ENCODE peak calls at places on chromosomes 4 and X, in six cellular contexts. F is H1, M is HCT116, E is GM23338, U is GM12878, O is HepG2. C is an unnamed sample.
A peak's percentile ranks its signal among the peaks of the same experiment; 100 is the strongest.

GRCh38 chrX:8272846-8273245 is 101.8 kb upstream of the VCX2 start:
- DNase-seq in F (no peak), M (no peak), E (no peak), U (no peak), O (no peak), C (no peak)

GRCh38 chrX:8868906-8869305 is 67.7 kb upstream of the FAM9A start:
- DNase-seq in F (no peak), M (no peak), E (no peak), U (no peak), O (no peak), C (peak; percentile 0)

GRCh38 chrX:33086886-33087285 is 124.5 kb downstream of the DMD start:
- DNase-seq in F (no peak), M (no peak), E (peak; percentile 37), U (no peak), O (no peak), C (no peak)

GRCh38 chrX:16119353-16120220 is 3.8 kb upstream of the GRPR start:
- DNase-seq in F (no peak), M (no peak), E (no peak), U (peak; percentile 82), O (no peak), C (no peak)

GRCh38 chr4:57550143-57550542 is 440.0 kb upstream of the IGFBP7 start:
- DNase-seq in F (no peak), M (no peak), E (no peak), U (no peak), O (no peak), C (no peak)

GRCh38 chrX:80876877-80877276 is 67.2 kb upstream of the BRWD3 start:
- DNase-seq in F (no peak), M (peak; percentile 13), E (peak; percentile 43), U (peak; percentile 1), O (peak; percentile 7), C (peak; percentile 24)

GRCh38 chr4:110533940-110534339 is 58.0 kb downstream of the ENPEP start:
- DNase-seq in F (no peak), M (peak; percentile 72), E (peak; percentile 32), U (no peak), O (peak; percentile 74), C (no peak)

GRCh38 chr4:140427104-140427918 is at the start of gene CLGN:
- DNase-seq in F (peak; percentile 93), M (peak; percentile 45), E (peak; percentile 94), U (peak; percentile 2), O (peak; percentile 77), C (no peak)

DNA sequence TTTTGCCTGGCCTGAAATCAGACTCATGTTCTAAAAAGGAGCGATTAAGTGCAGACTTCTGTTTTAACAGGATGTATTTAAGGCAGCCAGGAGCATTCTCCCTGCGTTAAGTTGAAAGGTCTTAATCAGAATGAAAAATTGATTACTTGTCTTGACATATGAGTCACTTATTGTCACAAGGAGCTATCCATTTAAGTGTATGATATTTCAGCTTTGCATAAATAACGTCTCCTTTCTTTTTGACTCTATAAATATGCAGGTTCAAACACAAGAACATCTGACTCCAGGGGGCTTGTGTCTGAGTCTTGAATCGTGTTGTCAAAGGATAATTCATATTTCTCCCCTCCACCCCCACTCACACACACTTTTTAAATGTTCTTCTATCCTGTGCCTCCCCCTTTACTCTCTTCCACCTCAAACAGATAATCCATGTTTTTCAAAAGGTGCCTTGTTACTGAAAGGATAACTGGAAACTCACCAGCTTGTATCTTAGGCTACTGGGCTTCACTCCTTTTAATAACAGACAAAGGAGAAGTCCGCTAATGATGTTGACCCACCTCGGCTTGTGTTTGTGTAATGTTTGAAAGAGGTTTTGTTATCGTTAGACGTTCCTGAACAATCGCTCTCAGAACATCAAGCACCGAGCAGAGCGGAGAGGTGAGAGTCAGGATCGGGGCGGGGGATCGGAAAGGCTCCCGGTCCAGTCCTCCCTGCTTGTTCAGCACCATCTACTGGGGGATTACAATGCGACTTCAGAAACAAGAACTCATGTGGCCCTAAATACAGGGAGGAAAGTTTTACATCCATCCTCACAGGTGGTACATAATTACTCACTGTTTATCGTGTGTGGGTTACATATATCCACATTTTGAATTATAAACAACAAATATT is 107.5 kb upstream of the RPL34 start:
- DNase-seq in F (peak; percentile 54), M (no peak), E (peak; percentile 69), U (no peak), O (peak; percentile 29), C (no peak)
- TF ChIP-seq EZH2 in F (no peak), M (no peak), E (no peak), U (no peak), O (no peak), C (no peak)

DNA sequence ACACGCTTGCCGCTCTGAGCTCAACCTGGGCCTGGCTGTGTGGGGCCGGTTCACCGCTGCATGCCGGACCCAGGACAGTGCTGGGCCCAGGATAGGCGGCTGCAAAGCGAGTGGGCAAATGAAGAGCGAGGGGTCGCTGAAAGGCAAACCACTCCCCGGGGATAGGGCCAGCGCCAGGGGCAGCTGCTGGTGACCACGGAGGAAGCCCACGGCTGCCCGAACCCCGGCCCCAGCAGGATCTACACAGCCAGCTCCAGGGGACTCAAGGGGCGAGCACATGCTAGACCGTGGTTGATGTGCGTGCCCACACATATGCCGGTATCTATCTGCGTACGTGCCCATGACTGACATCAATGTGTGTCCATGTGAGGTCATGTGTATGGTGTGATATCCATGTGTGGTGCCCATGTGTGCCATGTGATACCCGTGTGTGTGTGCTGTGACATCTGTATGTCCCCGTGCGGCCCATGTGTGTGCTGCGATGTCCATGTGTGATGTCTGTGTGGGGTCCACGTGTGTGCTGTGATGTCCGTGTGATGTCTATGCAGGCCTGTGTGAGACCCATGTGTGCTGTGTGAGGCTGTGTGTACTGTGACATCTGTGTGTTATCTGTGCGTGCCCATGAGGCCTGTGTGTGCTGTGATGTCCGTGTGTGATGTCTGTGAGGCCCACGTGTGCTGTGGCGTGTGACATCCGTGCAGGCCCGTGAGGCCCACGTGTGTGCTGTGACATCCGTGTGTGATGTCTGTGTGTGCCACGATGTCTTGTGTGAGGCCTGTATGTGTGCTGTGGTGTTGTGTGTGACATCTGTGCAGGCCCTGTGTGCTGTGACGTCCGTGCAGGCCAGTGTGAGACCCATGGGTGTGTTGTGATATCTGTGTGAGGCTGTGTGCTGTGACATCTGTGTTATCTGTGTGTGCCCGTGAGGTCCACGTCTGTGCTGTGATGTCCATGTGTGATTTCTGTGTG is 24.8 kb downstream of the CTBP1 start:
- DNase-seq in F (no peak), M (no peak), E (no peak), U (no peak), O (no peak), C (no peak)
- TF ChIP-seq POLR2AphosphoS5 in F (no peak), M (no peak), E (no peak), U (no peak), O (no peak), C (no peak)

DNA sequence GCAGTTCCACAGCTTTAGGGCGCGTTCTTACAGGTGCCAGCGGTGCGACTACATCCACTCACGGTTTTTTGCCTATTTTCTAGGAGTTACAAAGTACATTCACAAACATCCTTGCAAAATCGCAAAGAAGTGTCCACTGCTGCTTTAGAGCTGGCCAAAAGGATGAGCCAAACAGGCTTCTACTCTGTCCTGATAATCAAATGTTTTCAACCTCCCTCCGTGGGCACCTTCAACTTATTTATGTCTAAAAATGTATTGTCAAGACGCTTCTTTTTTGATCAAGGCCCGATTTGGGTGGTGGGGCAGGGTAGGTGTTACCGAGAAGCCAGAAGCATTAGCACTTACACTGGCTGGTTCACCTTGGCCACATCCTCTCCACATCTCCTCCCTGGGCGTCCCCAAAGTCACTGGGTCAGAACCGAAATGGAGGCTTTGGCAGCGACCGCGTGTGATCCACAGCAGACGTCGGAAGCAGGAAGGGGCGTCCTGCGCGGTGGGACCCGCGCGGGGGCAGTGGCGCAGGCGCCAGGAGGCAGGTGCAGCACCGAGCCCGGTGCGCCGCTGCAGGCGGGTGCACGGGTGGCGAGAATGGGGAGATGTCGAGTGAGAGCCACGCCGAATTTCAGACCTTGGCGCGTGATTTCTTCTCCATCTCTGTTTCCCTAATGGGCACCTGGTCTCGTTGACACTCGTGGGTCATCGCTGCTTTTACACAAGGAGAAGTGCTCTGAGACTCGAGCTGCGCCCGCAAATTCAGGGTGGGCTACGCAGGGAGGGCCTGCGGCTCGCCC is 16.9 kb downstream of the NKX3-2 start:
- DNase-seq in F (peak; percentile 53), M (no peak), E (no peak), U (no peak), O (no peak), C (no peak)
- TF ChIP-seq EZH2 in F (peak; percentile 99), M (no peak), E (peak; percentile 97), U (no peak), O (no peak), C (no peak)

DNA sequence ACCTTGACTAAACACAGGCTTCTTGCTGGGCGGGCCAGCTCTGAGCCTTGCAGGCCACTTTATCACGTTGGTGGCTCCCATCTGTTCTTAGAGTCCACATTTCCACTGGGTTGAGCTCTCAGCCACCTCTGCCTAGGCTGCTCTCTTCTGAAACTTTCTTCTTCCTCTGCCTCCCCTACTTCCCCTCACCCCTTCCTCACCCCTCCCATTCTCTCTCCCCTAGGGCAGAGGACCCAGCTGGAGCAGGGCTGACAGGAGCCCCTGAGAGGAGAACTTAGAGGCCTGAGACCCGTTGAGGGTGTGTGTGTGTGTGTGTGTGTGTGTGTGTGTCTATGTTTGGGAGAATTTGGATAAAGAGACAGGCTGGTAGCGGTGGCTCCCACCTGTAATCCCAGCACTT is 19.9 kb upstream of the TMSB4X start:
- DNase-seq in F (no peak), M (no peak), E (no peak), U (no peak), O (no peak), C (no peak)
- TF ChIP-seq POLR2AphosphoS5 in F (no peak), M (no peak), E (no peak), U (no peak), O (no peak), C (no peak)

GRCh38 chr4:152937280-152937534 is 1.1 kb downstream of the FHDC1 start:
- DNase-seq in F (no peak), M (no peak), E (no peak), U (no peak), O (no peak), C (no peak)

GRCh38 chr4:152937535-152938236 is 1.6 kb downstream of the FHDC1 start:
- DNase-seq in F (peak; percentile 63), M (no peak), E (peak; percentile 43), U (no peak), O (no peak), C (no peak)

GRCh38 chr4:152935138-152935537 is 985 bp upstream of the FHDC1 start:
- DNase-seq in F (no peak), M (peak; percentile 16), E (peak; percentile 86), U (no peak), O (no peak), C (no peak)

GRCh38 chr4:152936446-152937279 is 540 bp downstream of the FHDC1 start:
- DNase-seq in F (peak; percentile 78), M (no peak), E (peak; percentile 91), U (no peak), O (no peak), C (no peak)

DNA sequence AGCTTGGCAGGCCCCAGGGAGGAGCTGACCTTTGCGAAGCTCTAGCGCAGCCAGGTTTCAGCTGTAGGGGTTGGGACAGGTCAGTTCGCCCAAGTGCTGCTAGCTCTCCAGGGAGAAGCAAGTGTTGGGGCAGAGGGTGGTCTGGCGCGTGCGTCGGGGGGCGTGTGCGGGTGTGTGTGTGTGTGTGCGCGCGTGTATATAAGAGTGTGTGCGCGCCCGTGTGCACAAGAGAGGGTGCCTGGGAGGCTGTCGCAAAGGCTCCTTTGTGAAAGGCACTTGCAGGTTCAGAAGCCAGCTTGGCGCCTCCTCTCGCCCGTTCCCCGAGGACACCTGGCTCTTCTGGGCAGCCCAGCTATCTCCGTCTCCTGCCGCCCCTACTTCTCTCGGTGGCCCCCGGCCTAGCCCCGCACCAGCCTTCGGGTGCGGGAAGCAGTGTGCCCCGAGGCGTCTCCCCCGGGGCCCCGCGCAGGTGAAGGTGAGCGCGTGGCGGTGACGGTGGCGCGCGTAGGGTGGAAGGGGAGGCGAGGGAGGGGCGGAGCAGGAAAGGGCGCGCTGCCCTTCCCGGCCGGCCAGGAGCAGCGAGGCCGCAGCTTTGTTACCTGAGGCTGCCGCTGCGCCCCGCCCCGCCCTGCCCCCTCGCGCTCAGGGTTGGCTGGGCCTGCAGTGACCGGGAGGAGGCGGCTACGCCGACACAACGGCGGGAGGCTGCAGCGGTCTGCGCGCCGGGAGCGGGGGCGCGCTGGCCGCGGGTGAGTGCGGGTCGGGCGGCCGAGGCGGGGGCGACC is at the start of gene FHDC1:
- DNase-seq in F (peak; percentile 89), M (peak; percentile 29), E (peak; percentile 93), U (no peak), O (no peak), C (no peak)
- TF ChIP-seq EZH2 in F (no peak), M (no peak), E (no peak), U (no peak), O (no peak), C (no peak)